ENCODE peak calls at places on chromosome 4, in four cellular contexts. N is mesenchymal stem cell, F is transverse colon, Q is heart left ventricle. Z is an unnamed sample. For H3K4me1, the result is how much of the 10 kb centered on the place peaks cover.

GRCh38 chr4:6633091-6633906 is 7.2 kb upstream of the MRFAP1 start:
- DNase-seq in N (peak), F (no peak), Q (no peak), Z (no peak)

GRCh38 chr4:6944311-6945051 is 34.9 kb downstream of the TBC1D14 start:
- DNase-seq in N (peak), F (peak), Q (no peak), Z (no peak)

GRCh38 chr4:89256203-89256800 is 51.3 kb downstream of the GPRIN3 start:
- DNase-seq in N (no peak), F (no peak), Q (no peak), Z (no peak)

GRCh38 chr4:86496094-86497060 is 97.7 kb upstream of the PTPN13 start:
- DNase-seq in N (peak), F (peak), Q (no peak), Z (peak)

GRCh38 chr4:3192827-3193226 is 56.1 kb upstream of the MSANTD1 start:
- DNase-seq in N (no peak), F (no peak), Q (no peak), Z (no peak)

GRCh38 chr4:34964613-34965012 is 1279.7 kb downstream of the ARAP2 start:
- DNase-seq in N (no peak), F (no peak), Q (no peak), Z (no peak)

GRCh38 chr4:38583102-38583501 is 80.9 kb upstream of the KLF3 start:
- DNase-seq in N (peak), F (no peak), Q (no peak), Z (no peak)

GRCh38 chr4:110586137-110586850 is 36.6 kb downstream of the PITX2 start:
- DNase-seq in N (peak), F (no peak), Q (no peak), Z (peak)

GRCh38 chr4:63919636-63920365 is 489.4 kb downstream of the TECRL start:
- DNase-seq in N (no peak), F (no peak), Q (no peak), Z (peak)

GRCh38 chr4:52317361-52317879 is 266.3 kb downstream of the SPATA18 start:
- DNase-seq in N (no peak), F (no peak), Q (no peak), Z (peak)

GRCh38 chr4:48341776-48342558 is 638 bp downstream of the SLAIN2 start:
- DNase-seq in N (peak), F (peak), Q (peak), Z (peak)

GRCh38 chr4:13547563-13548041 is 3.3 kb upstream of the NKX3-2 start:
- DNase-seq in N (peak), F (peak), Q (no peak), Z (no peak)

GRCh38 chr4:1200425-1201035 is 28.1 kb upstream of the SPON2 start:
- DNase-seq in N (peak), F (peak), Q (peak), Z (no peak)

GRCh38 chr4:152094851-152095700 is 334.3 kb upstream of the GATB start:
- DNase-seq in N (peak), F (no peak), Q (no peak), Z (peak)

GRCh38 chr4:152106781-152107321 is 346.0 kb upstream of the GATB start:
- DNase-seq in N (no peak), F (no peak), Q (no peak), Z (no peak)

GRCh38 chr4:1130318-1131186 is 17.2 kb upstream of the RNF212 start:
- DNase-seq in N (peak), F (peak), Q (peak), Z (peak)

GRCh38 chr4:70651864-70652506 is 14.3 kb downstream of the JCHAIN start:
- DNase-seq in N (peak), F (no peak), Q (no peak), Z (no peak)

GRCh38 chr4:10983274-10983673 is 298.7 kb upstream of the CLNK start:
- DNase-seq in N (no peak), F (peak), Q (no peak), Z (peak)

GRCh38 chr4:95267081-95267480 is 281.7 kb downstream of the UNC5C start:
- DNase-seq in N (peak), F (no peak), Q (no peak), Z (peak)

GRCh38 chr4:15649914-15650545 is 5.1 kb downstream of the FBXL5 start:
- DNase-seq in N (peak), F (peak), Q (peak), Z (peak)

GRCh38 chr4:29970626-29971025 is 749.5 kb upstream of the PCDH7 start:
- DNase-seq in N (peak), F (no peak), Q (no peak), Z (no peak)

GRCh38 chr4:88908003-88908402 is 149.0 kb downstream of the FAM13A start:
- DNase-seq in N (peak), F (no peak), Q (no peak), Z (no peak)

GRCh38 chr4:93127489-93127888 is 701.1 kb upstream of the ATOH1 start:
- DNase-seq in N (no peak), F (no peak), Q (no peak), Z (no peak)
- H3K27ac ChIP-seq in N (no peak), F (no peak), Q (no peak), Z (no peak)

DNA sequence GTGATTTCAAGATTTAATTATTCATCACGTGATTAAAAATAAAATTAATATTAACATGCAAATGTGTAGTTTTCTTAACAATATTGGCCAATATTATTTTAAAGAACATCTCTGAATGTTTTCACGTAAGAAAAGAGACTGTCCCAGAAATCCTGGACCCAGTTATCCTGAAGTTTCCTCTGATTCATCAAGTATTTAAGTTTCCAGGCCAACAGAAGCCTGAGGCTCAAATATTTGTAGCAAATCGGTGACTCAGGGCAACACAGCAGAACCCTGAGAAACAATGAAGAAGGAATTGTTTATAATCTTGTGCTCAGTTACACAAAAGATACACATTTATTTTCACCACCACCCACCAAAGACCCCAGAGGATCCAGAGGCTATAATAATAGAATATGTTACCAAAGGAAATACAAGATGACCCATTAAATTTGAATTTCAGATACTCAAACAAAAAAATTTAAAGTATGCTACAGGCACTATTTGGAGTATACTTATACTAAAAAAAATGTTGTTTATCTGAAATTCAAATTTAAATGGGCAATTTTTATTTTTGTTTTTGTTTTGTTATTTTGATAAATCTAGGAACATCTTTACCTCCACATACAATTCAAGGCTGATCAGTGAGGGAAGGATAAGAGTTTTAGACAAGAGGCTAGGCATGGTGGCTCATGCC is 33.9 kb upstream of the SLC7A11 start:
- DNase-seq in N (peak), F (no peak), Q (no peak), Z (peak)
- H3K4me1 ChIP-seq in N (under half), F (under half), Q (under half), Z (under half)

GRCh38 chr4:114358901-114359300 is 239.7 kb upstream of the UGT8 start:
- DNase-seq in N (no peak), F (no peak), Q (no peak), Z (peak)
- H3K27ac ChIP-seq in N (no peak), F (no peak), Q (no peak), Z (no peak)

DNA sequence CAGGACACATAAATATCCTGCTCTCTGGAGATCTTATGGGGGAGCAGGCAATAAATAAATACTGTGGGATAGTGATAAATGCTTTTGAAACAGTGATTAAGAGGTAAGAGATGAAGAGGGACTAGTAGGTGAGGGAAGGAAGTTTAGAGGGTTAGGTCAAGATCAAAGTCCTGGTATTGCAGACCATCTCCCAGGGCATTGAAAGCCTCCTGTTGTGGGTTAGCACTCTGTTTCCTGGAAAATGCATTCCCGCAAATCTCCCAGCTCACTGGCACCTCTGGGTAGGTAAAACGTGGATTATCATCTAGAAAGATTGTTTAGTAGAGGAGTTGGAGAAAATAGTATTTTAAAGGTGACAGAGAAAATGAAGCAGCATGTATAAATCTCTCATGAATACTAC is 2.2 kb downstream of the SNX25 start:
- DNase-seq in N (no peak), F (no peak), Q (no peak), Z (no peak)
- H3K4me1 ChIP-seq in N (under half), F (under half), Q (under half), Z (under half)

GRCh38 chr4:80309301-80310004 is 26.1 kb upstream of the CFAP299 start:
- DNase-seq in N (peak), F (no peak), Q (no peak), Z (peak)
- H3K27ac ChIP-seq in N (peak), F (no peak), Q (no peak), Z (peak)